ENCODE peak calls at places on chromosomes 6 and 20, in eight cellular contexts. U is hepatocyte, E is PC-3, F is MM.1S, Y is HCT116, J is OCI-LY7, W is GM23338, X is PC-9. D is an unnamed sample.

GRCh38 chr20:37786043-37786442 is 92.2 kb downstream of the CTNNBL1 start:
- DNase-seq in U (no peak), E (no peak), F (no peak), Y (no peak), J (no peak), W (peak; percentile 21), X (no peak), D (no peak)

GRCh38 chr6:132733288-132733687 is 19.4 kb upstream of the VNN1 start:
- DNase-seq in U (no peak), E (peak; percentile 10), F (no peak), Y (no peak), J (no peak), W (no peak), X (no peak), D (no peak)

GRCh38 chr6:170286246-170286933 is 4.5 kb downstream of the DLL1 start:
- DNase-seq in U (peak; percentile 66), E (no peak), F (no peak), Y (no peak), J (no peak), W (no peak), X (no peak), D (no peak)

GRCh38 chr20:49381558-49382493 is 100.6 kb downstream of the KCNB1 start:
- DNase-seq in U (peak; percentile 18), E (peak; percentile 38), F (no peak), Y (peak; percentile 33), J (no peak), W (no peak), X (no peak), D (peak; percentile 32)

GRCh38 chr6:96450082-96450759 is 71.4 kb upstream of the UFL1 start:
- DNase-seq in U (peak; percentile 17), E (peak; percentile 52), F (no peak), Y (no peak), J (no peak), W (no peak), X (peak; percentile 43), D (no peak)

GRCh38 chr6:130670142-130670541 is 157.1 kb upstream of the SMLR1 start:
- DNase-seq in U (no peak), E (no peak), F (no peak), Y (no peak), J (no peak), W (no peak), X (no peak), D (no peak)

GRCh38 chr20:52150440-52151258 is 40.9 kb downstream of the ZFP64 start:
- DNase-seq in U (peak; percentile 55), E (peak; percentile 76), F (peak; percentile 60), Y (peak; percentile 33), J (peak; percentile 51), W (peak; percentile 61), X (no peak), D (peak; percentile 53)

GRCh38 chr20:45882469-45883099 is 1.6 kb downstream of the ZSWIM1 start:
- DNase-seq in U (no peak), E (no peak), F (no peak), Y (no peak), J (no peak), W (no peak), X (no peak), D (no peak)

GRCh38 chr6:41970436-41970846 is 28.8 kb upstream of the CCND3 start:
- DNase-seq in U (no peak), E (no peak), F (no peak), Y (no peak), J (peak; percentile 21), W (no peak), X (no peak), D (peak; percentile 91)

GRCh38 chr6:38714239-38715015 is 684 bp upstream of the DNAH8 start:
- DNase-seq in U (no peak), E (no peak), F (no peak), Y (no peak), J (no peak), W (no peak), X (no peak), D (no peak)

GRCh38 chr20:53608456-53609413 is 15.1 kb upstream of the ZNF217 start:
- DNase-seq in U (peak; percentile 20), E (no peak), F (no peak), Y (no peak), J (no peak), W (peak; percentile 45), X (no peak), D (peak; percentile 34)

GRCh38 chr20:39298566-39299501 is 336.7 kb downstream of the DHX35 start:
- DNase-seq in U (no peak), E (no peak), F (no peak), Y (no peak), J (no peak), W (no peak), X (no peak), D (no peak)

GRCh38 chr20:39893013-39893685 is 795.9 kb downstream of the MAFB start:
- DNase-seq in U (peak; percentile 29), E (no peak), F (no peak), Y (no peak), J (no peak), W (peak; percentile 28), X (no peak), D (peak; percentile 79)

GRCh38 chr6:134117409-134117808 is 65.0 kb upstream of the SLC2A12 start:
- DNase-seq in U (no peak), E (no peak), F (no peak), Y (no peak), J (no peak), W (no peak), X (no peak), D (peak; percentile 52)

GRCh38 chr6:136633355-136633754 is 83.1 kb upstream of the MAP7 start:
- DNase-seq in U (no peak), E (no peak), F (no peak), Y (no peak), J (no peak), W (no peak), X (no peak), D (no peak)

GRCh38 chr6:99178168-99178567 is 171.3 kb downstream of the FAXC start:
- DNase-seq in U (peak; percentile 11), E (peak; percentile 76), F (no peak), Y (peak; percentile 31), J (no peak), W (no peak), X (peak; percentile 88), D (no peak)

GRCh38 chr6:143967861-143968498 is 40.1 kb downstream of the PLAGL1 start:
- DNase-seq in U (no peak), E (no peak), F (no peak), Y (no peak), J (no peak), W (no peak), X (no peak), D (peak; percentile 26)

GRCh38 chr6:50699086-50699886 is 14.0 kb upstream of the TFAP2D start:
- DNase-seq in U (no peak), E (no peak), F (no peak), Y (no peak), J (no peak), W (peak; percentile 66), X (no peak), D (peak; percentile 17)

GRCh38 chr20:61048292-61048691 is 203.8 kb upstream of the CDH4 start:
- DNase-seq in U (no peak), E (no peak), F (no peak), Y (no peak), J (no peak), W (no peak), X (no peak), D (no peak)

GRCh38 chr6:133767571-133767970 is 121.3 kb upstream of the TCF21 start:
- DNase-seq in U (no peak), E (peak; percentile 68), F (no peak), Y (no peak), J (no peak), W (no peak), X (no peak), D (peak; percentile 44)

DNA sequence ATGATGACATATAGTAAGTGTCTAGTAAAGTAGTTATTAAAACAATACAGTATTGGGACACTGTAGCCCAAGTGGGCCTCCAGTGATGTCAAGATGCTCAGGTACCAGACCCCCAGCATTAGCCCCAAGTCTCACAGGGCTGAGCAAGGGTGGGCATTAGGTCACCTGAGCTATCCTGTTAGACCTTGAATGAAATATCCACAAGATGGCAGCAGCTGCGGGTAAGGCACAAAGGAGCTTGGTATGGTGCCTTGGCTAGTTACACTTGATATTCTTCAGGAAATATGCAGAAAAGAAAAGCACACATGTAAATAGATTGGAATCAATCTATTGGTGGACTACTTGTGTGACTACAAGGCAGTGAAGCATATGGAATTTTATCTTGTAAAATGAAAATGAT is 701.8 kb upstream of the ADGRB3 start:
- DNase-seq in U (no peak), E (peak; percentile 13), F (peak; percentile 13), Y (no peak), J (peak; percentile 11), W (peak; percentile 75), X (no peak), D (no peak)
- H3K9me2 ChIP-seq in U (no peaks in the 10 kb centered on the region), E (no peaks in the 10 kb centered on the region), F (no peaks in the 10 kb centered on the region), Y (no peaks in the 10 kb centered on the region), J (no peaks in the 10 kb centered on the region), W (no peaks in the 10 kb centered on the region), X (no peaks in the 10 kb centered on the region), D (no peaks in the 10 kb centered on the region)

DNA sequence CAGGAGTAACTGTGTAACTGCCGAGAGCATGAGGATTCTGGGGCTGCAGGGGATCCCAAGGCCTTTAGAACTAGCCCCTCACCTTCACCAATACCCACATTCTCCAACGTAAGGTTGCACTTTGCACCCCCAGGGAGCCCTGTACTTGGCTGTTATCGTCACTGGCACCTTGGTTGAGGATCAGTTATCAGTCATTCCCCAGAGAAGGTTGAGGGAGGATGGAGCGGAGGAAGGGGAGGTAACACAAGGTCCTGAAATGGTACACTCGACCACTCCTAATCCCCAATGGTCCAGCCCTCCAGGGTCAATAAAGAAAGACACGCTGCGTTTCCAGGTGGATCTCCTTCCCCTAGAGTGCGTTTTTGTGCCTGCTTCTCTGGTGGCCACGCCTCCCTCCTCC is 1.1 kb upstream of the SPDEF start:
- DNase-seq in U (no peak), E (no peak), F (no peak), Y (no peak), J (no peak), W (no peak), X (peak; percentile 1), D (no peak)
- H3K9me2 ChIP-seq in U (no peaks in the 10 kb centered on the region), E (no peaks in the 10 kb centered on the region), F (no peaks in the 10 kb centered on the region), Y (no peaks in the 10 kb centered on the region), J (no peaks in the 10 kb centered on the region), W (no peaks in the 10 kb centered on the region), X (no peaks in the 10 kb centered on the region), D (no peaks in the 10 kb centered on the region)

DNA sequence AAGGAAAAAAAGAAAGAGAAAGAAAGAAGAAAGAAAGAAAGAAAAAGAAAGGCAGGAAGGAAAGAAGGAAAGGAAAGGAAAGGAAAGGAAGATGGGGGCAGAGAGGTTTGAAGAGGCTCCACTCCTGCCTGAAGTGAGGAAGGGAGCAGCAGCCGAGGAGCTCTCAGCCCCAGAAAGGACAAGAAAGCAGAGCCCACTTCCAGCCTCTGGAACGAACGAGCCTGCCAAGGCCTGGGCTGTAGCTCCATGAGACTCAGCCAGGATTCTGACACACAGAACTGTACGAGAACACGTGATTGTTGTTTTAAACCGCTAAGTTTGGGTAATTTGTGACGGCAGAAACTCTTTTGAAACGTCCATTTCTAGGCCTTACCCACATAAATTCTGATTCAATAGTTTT is 69.4 kb downstream of the TTLL2 start:
- DNase-seq in U (no peak), E (no peak), F (no peak), Y (no peak), J (no peak), W (no peak), X (no peak), D (no peak)
- H3K9me2 ChIP-seq in U (no peaks in the 10 kb centered on the region), E (no peaks in the 10 kb centered on the region), F (no peaks in the 10 kb centered on the region), Y (no peaks in the 10 kb centered on the region), J (no peaks in the 10 kb centered on the region), W (no peaks in the 10 kb centered on the region), X (no peaks in the 10 kb centered on the region), D (no peaks in the 10 kb centered on the region)

DNA sequence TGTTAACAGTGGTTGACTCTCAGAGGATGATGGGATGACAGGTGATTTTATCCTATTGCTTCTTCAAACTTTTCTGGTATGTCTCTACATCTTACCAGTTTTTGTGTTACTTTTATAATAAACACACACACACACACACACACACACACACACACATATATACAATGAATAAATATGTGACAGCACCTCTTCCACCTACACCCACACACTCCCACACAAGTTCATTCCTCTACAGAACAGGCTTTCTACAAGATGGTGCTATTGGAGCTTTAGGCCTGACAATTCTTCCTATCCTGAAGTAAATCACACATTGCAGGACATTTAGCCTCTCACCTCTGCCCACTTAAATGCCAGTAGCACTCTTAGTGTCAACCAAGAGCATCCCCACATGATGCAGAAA is 46.7 kb upstream of the STK35 start:
- DNase-seq in U (no peak), E (no peak), F (no peak), Y (no peak), J (no peak), W (no peak), X (no peak), D (no peak)
- H3K9me2 ChIP-seq in U (no peaks in the 10 kb centered on the region), E (no peaks in the 10 kb centered on the region), F (no peaks in the 10 kb centered on the region), Y (no peaks in the 10 kb centered on the region), J (no peaks in the 10 kb centered on the region), W (no peaks in the 10 kb centered on the region), X (no peaks in the 10 kb centered on the region), D (no peaks in the 10 kb centered on the region)

D was measured in GM23248.